ENCODE peak calls at places on chromosomes 4 and X, in four cellular contexts. P is endothelial cell; A is CD8-positive, alpha-beta T cell; C is fibroblast of mammary gland. T is an unnamed sample.

GRCh38 chrX:77493677-77494553 is 46.7 kb downstream of the FGF16 start:
- DNase-seq in P (no peak), A (no peak), C (peak), T (peak)

GRCh38 chr4:156596026-156596425 is 375.6 kb downstream of the PDGFC start:
- DNase-seq in P (no peak), A (no peak), C (peak), T (no peak)

GRCh38 chr4:182221987-182222386 is 21.2 kb upstream of the TENM3 start:
- DNase-seq in P (no peak), A (no peak), C (no peak), T (no peak)

GRCh38 chr4:116070283-116070682 is 956.9 kb upstream of the NDST4 start:
- DNase-seq in P (no peak), A (no peak), C (no peak), T (no peak)

GRCh38 chrX:108224727-108225455 is 133.3 kb downstream of the ATG4A start:
- DNase-seq in P (peak), A (no peak), C (peak), T (peak)

GRCh38 chr4:74967324-74967723 is 34.4 kb downstream of the PARM1 start:
- DNase-seq in P (no peak), A (no peak), C (no peak), T (no peak)

GRCh38 chrX:99798951-99799350 is 611.1 kb downstream of the PCDH19 start:
- DNase-seq in P (no peak), A (no peak), C (no peak), T (no peak)

GRCh38 chr4:48974979-48975640 is 11.0 kb upstream of the CWH43 start:
- DNase-seq in P (no peak), A (no peak), C (no peak), T (no peak)

GRCh38 chr4:113467581-113467980 is 294.0 kb downstream of the CAMK2D start:
- DNase-seq in P (no peak), A (no peak), C (peak), T (no peak)

GRCh38 chr4:176302283-176303275 is 17.2 kb upstream of the SPCS3 start:
- DNase-seq in P (no peak), A (no peak), C (peak), T (no peak)

GRCh38 chr4:15955670-15956069 is 7.3 kb downstream of the FGFBP2 start:
- DNase-seq in P (no peak), A (no peak), C (peak), T (no peak)

GRCh38 chr4:106365613-106366012 is 3.0 kb downstream of the GIMD1 start:
- DNase-seq in P (no peak), A (no peak), C (peak), T (no peak)

GRCh38 chr4:56238251-56238650 is 149.0 kb downstream of the AASDH start:
- DNase-seq in P (no peak), A (no peak), C (no peak), T (no peak)

GRCh38 chrX:123731258-123731986 is 1.4 kb downstream of the THOC2 start:
- DNase-seq in P (no peak), A (no peak), C (peak), T (no peak)

GRCh38 chr4:33063238-33063637 is 2343.1 kb downstream of the PCDH7 start:
- DNase-seq in P (no peak), A (no peak), C (peak), T (no peak)

GRCh38 chrX:97860206-97860605 is 976.5 kb downstream of the RPA4 start:
- DNase-seq in P (no peak), A (no peak), C (no peak), T (no peak)

DNA sequence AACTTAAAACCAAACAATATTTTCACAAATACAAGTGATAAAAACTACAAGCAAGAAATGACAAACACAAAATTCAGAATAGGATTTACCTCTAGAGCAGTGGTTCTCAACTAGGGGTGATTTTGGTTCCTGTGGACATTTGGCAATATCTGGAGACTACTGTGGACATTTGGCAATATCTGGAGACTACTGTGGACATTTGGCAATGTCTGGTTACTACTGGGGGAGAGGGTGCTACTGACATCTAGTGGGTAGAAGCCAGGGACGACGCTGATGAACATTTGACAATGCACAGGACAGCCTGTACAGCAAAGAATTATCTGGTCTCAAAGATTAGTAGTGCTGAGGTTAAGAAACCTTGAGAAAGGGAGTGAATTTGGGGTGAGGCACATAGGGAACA is 169.8 kb downstream of the CLCN4 start:
- DNase-seq in P (no peak), A (no peak), C (peak), T (no peak)
- TF ChIP-seq CTCF in P (no peak), A (no peak), C (peak), T (no peak)

GRCh38 chr4:70544279-70544870 is 26.0 kb downstream of the AMTN start:
- DNase-seq in P (peak), A (no peak), C (peak), T (no peak)
- TF ChIP-seq CTCF in P (peak), A (no peak), C (peak), T (peak)

GRCh38 chrX:74614193-74614909 is at the start of gene RLIM:
- DNase-seq in P (peak), A (peak), C (peak), T (peak)

GRCh38 chrX:74613350-74614192 is 853 bp downstream of the RLIM start:
- DNase-seq in P (no peak), A (no peak), C (peak), T (peak)
- TF ChIP-seq CTCF in P (no peak), A (no peak), C (no peak), T (no peak)

GRCh38 chr4:145734576-145735329 is 54.8 kb downstream of the C4orf51 start:
- DNase-seq in P (no peak), A (no peak), C (peak), T (no peak)

GRCh38 chr4:145732416-145732815 is 52.5 kb downstream of the C4orf51 start:
- DNase-seq in P (no peak), A (no peak), C (no peak), T (no peak)

GRCh38 chr4:145732001-145732400 is 52.1 kb downstream of the C4orf51 start:
- DNase-seq in P (no peak), A (no peak), C (no peak), T (no peak)

GRCh38 chr4:145734051-145734450 is 54.1 kb downstream of the C4orf51 start:
- DNase-seq in P (no peak), A (no peak), C (peak), T (no peak)

GRCh38 chr4:145732895-145733880 is 53.2 kb downstream of the C4orf51 start:
- DNase-seq in P (peak), A (peak), C (peak), T (peak)
- TF ChIP-seq CTCF in P (no peak), A (no peak), C (no peak), T (no peak)